ENCODE peak calls at places on chromosomes 16 and 17, in eight cellular contexts. U is Caki2; V is bronchial epithelial cell; Q is stimulated activated naive B cell treated with anti-CD40 and anti-IgM and Interleukin-4, amounts not matched to agents 10 μg/mL and 1 μg/mL and 100 μg/mL, for 72 hours; C is CD8-positive, alpha-beta memory T cell; O is NCI-H2029; W is lower leg skin; K is A172. Y is an unnamed sample.

GRCh38 chr17:68011199-68011665 is 15.0 kb upstream of the C17orf58 start:
- DNase-seq in C (peak), W (no peak), V (no peak), O (no peak), K (no peak), U (no peak), Q (peak), Y (peak)

GRCh38 chr17:896439-896838 is 83.1 kb downstream of the NXN start:
- DNase-seq in V (no peak), O (no peak), Q (no peak), K (no peak), W (no peak), U (no peak), C (no peak), Y (no peak)

GRCh38 chr16:85995591-85996461 is 96.9 kb downstream of the IRF8 start:
- DNase-seq in C (no peak), Q (peak), O (no peak), W (peak), K (no peak), U (no peak), V (no peak), Y (peak)

GRCh38 chr16:28117168-28117565 is 53.7 kb upstream of the GSG1L start:
- DNase-seq in C (no peak), V (no peak), W (no peak), K (no peak), Q (no peak), U (no peak), O (no peak), Y (no peak)

GRCh38 chr16:85688586-85689284 is at the start of gene GINS2:
- DNase-seq in V (peak), W (peak), O (peak), U (peak), Q (peak), C (peak), K (peak), Y (peak)

GRCh38 chr16:66717112-66717675 is 20.7 kb upstream of the CMTM4 start:
- DNase-seq in K (peak), Q (no peak), W (no peak), U (peak), O (no peak), C (no peak), V (no peak), Y (peak)

GRCh38 chr16:17271687-17272086 is 199.1 kb downstream of the XYLT1 start:
- DNase-seq in K (no peak), Q (no peak), W (no peak), O (peak), U (no peak), C (no peak), V (no peak), Y (no peak)

GRCh38 chr17:75087558-75088453 is at the start of gene SLC16A5:
- DNase-seq in C (peak), O (peak), K (no peak), U (no peak), W (peak), Q (no peak), V (peak), Y (peak)

GRCh38 chr17:2123467-2124251 is 68.8 kb downstream of the HIC1 start:
- DNase-seq in U (no peak), O (no peak), Q (no peak), V (peak), K (no peak), W (peak), C (no peak), Y (peak)

GRCh38 chr17:69331746-69332145 is 4.8 kb upstream of the ABCA5 start:
- DNase-seq in C (no peak), K (no peak), O (no peak), W (no peak), Q (no peak), U (no peak), V (no peak), Y (no peak)

GRCh38 chr17:12242390-12242954 is 221.8 kb downstream of the MAP2K4 start:
- DNase-seq in C (no peak), W (no peak), V (no peak), O (no peak), K (no peak), U (no peak), Q (no peak), Y (peak)

GRCh38 chr16:67530013-67530939 is 1.6 kb downstream of the RIPOR1 start:
- DNase-seq in U (peak), Q (peak), C (no peak), V (no peak), W (peak), O (no peak), K (peak), Y (peak)

GRCh38 chr17:27233059-27233458 is 60.9 kb upstream of the WSB1 start:
- DNase-seq in K (no peak), Q (no peak), O (no peak), U (no peak), V (no peak), C (no peak), W (no peak), Y (no peak)

GRCh38 chr16:10647264-10647720 is 47.4 kb downstream of the TEKT5 start:
- DNase-seq in C (no peak), O (no peak), K (no peak), U (no peak), W (no peak), V (no peak), Q (no peak), Y (no peak)

GRCh38 chr17:81207610-81208581 is 14.9 kb downstream of the CEP131 start:
- DNase-seq in W (no peak), C (no peak), V (no peak), U (no peak), O (no peak), Q (no peak), K (no peak), Y (no peak)

GRCh38 chr17:42913527-42913926 is 12.9 kb downstream of the G6PC1 start:
- DNase-seq in V (peak), Q (no peak), C (no peak), K (no peak), U (no peak), W (no peak), O (no peak), Y (no peak)

GRCh38 chr17:40411821-40412220 is 5.9 kb downstream of the TOP2A start:
- DNase-seq in Q (no peak), V (no peak), W (no peak), O (no peak), U (no peak), K (no peak), C (no peak), Y (no peak)

GRCh38 chr17:6498798-6499540 is 54.7 kb downstream of the PIMREG start:
- DNase-seq in U (no peak), K (no peak), V (no peak), C (no peak), O (no peak), Q (no peak), W (peak), Y (peak)

GRCh38 chr17:28347261-28347891 is 10.0 kb downstream of the POLDIP2 start:
- DNase-seq in W (no peak), V (peak), K (peak), U (peak), Q (no peak), C (no peak), O (no peak), Y (peak)

GRCh38 chr16:24645739-24646645 is 83.5 kb upstream of the TNRC6A start:
- DNase-seq in K (peak), O (no peak), V (peak), C (no peak), Q (no peak), U (peak), W (peak), Y (no peak)

GRCh38 chr17:36849871-36850348 is 87.4 kb upstream of the LHX1 start:
- DNase-seq in K (peak), W (no peak), O (no peak), C (no peak), Q (no peak), U (peak), V (peak), Y (peak)

GRCh38 chr17:78665952-78666920 is 89.0 kb upstream of the DNAH17 start:
- DNase-seq in Q (no peak), U (no peak), O (no peak), C (peak), W (no peak), V (peak), K (peak), Y (no peak)

Y was measured in endodermal cell.